ENCODE peak calls at places on chromosomes 3 and 15, in ten cellular contexts. U is stimulated activated CD4-positive, alpha-beta T cell treated with anti-CD3 and anti-CD28 coated beads, TNF-alpha, amount 100 ng/mL, for 1 hour; V is WTC11; G is mucosa of gallbladder; B is stimulated activated CD8-positive, alpha-beta memory T cell treated with anti-CD3 and anti-CD28 coated beads, Interleukin-4, amount 100 ng/mL, for 24 hours; O is neuronal stem cell; W is fibroblast of mammary gland; C is nucleus accumbens; K is H4; T is activated CD8-positive, alpha-beta memory T cell treated with anti-CD3 and anti-CD28 coated beads, Interleukin-2, amount 50 U/mL, for 4 hours. D is an unnamed sample.
A peak's percentile ranks its signal among the peaks of the same experiment; 100 is the strongest.

GRCh38 chr15:40441736-40442531 is 1.2 kb downstream of the BAHD1 start:
- DNase-seq in U (no peak), V (peak; percentile 38), G (no peak), B (no peak), O (no peak), W (no peak), C (peak; percentile 33), K (no peak), T (peak; percentile 42), D (no peak)

GRCh38 chr15:73598540-73599195 is 34.5 kb downstream of the NPTN start:
- DNase-seq in U (no peak), V (no peak), G (no peak), B (no peak), O (no peak), W (peak; percentile 76), C (no peak), K (no peak), T (no peak), D (no peak)

GRCh38 chr15:60973637-60974415 is 255.3 kb downstream of the RORA start:
- DNase-seq in U (no peak), V (no peak), G (no peak), B (no peak), O (peak; percentile 23), W (peak; percentile 87), C (no peak), K (no peak), T (no peak), D (no peak)

GRCh38 chr3:125212509-125213372 is at the start of gene SLC12A8:
- DNase-seq in U (no peak), V (peak; percentile 49), G (no peak), B (no peak), O (no peak), W (no peak), C (no peak), K (no peak), T (peak; percentile 25), D (no peak)

GRCh38 chr3:34175636-34176186 is 377.3 kb downstream of the PDCD6IP start:
- DNase-seq in U (no peak), V (no peak), G (no peak), B (no peak), O (no peak), W (no peak), C (no peak), K (no peak), T (no peak), D (no peak)

GRCh38 chr3:126259411-126260391 is 79.3 kb upstream of the ALDH1L1 start:
- DNase-seq in U (no peak), V (peak; percentile 73), G (peak; percentile 53), B (no peak), O (no peak), W (peak; percentile 35), C (peak; percentile 66), K (no peak), T (no peak), D (no peak)

GRCh38 chr3:10365791-10366190 is 44.9 kb upstream of the SEC13 start:
- DNase-seq in U (no peak), V (no peak), G (no peak), B (no peak), O (no peak), W (peak; percentile 48), C (no peak), K (no peak), T (no peak), D (no peak)

GRCh38 chr3:76723366-76723765 is 316.5 kb upstream of the ROBO2 start:
- DNase-seq in U (no peak), V (no peak), G (no peak), B (no peak), O (no peak), W (no peak), C (no peak), K (no peak), T (no peak), D (no peak)

GRCh38 chr3:156718622-156719300 is 44.4 kb downstream of the TIPARP start:
- DNase-seq in U (no peak), V (no peak), G (no peak), B (no peak), O (no peak), W (no peak), C (no peak), K (no peak), T (no peak), D (no peak)

GRCh38 chr3:194711913-194712312 is 26.2 kb downstream of the FAM43A start:
- DNase-seq in U (no peak), V (no peak), G (no peak), B (no peak), O (no peak), W (peak; percentile 82), C (no peak), K (peak; percentile 97), T (no peak), D (no peak)

GRCh38 chr3:142056656-142057330 is 92.6 kb downstream of the TFDP2 start:
- DNase-seq in U (no peak), V (no peak), G (no peak), B (no peak), O (no peak), W (no peak), C (no peak), K (no peak), T (no peak), D (no peak)

GRCh38 chr15:34241376-34242350 is 16.8 kb downstream of the EMC4 start:
- DNase-seq in U (no peak), V (no peak), G (peak; percentile 26), B (no peak), O (no peak), W (peak; percentile 64), C (no peak), K (no peak), T (peak; percentile 29), D (no peak)

GRCh38 chr3:37787027-37787868 is 74.4 kb upstream of the CTDSPL start:
- DNase-seq in U (no peak), V (no peak), G (no peak), B (no peak), O (no peak), W (no peak), C (no peak), K (no peak), T (no peak), D (no peak)

GRCh38 chr3:128794788-128795649 is 69.0 kb downstream of the RAB7A start:
- DNase-seq in U (no peak), V (peak; percentile 69), G (peak; percentile 67), B (peak; percentile 35), O (peak; percentile 60), W (peak; percentile 69), C (peak; percentile 28), K (peak; percentile 61), T (peak; percentile 59), D (peak; percentile 33)

GRCh38 chr15:89912145-89912673 is 543 bp downstream of the ARPIN start:
- DNase-seq in U (no peak), V (peak; percentile 42), G (no peak), B (no peak), O (peak; percentile 26), W (peak; percentile 12), C (peak; percentile 19), K (no peak), T (no peak), D (no peak)

GRCh38 chr15:40092416-40093223 is 16.1 kb downstream of the BMF start:
- DNase-seq in U (no peak), V (no peak), G (peak; percentile 75), B (no peak), O (no peak), W (peak; percentile 92), C (no peak), K (peak; percentile 96), T (no peak), D (no peak)

GRCh38 chr3:52444860-52445793 is at the start of gene SEMA3G:
- DNase-seq in U (peak; percentile 58), V (peak; percentile 83), G (peak; percentile 53), B (peak; percentile 68), O (no peak), W (peak; percentile 26), C (no peak), K (peak; percentile 58), T (peak; percentile 61), D (peak; percentile 57)

GRCh38 chr3:115217678-115218451 is 70.8 kb upstream of the ZBTB20 start:
- DNase-seq in U (no peak), V (peak; percentile 20), G (peak; percentile 18), B (no peak), O (peak; percentile 39), W (peak; percentile 79), C (no peak), K (peak; percentile 88), T (no peak), D (no peak)

GRCh38 chr3:194277547-194278091 is 73.5 kb downstream of the CPN2 start:
- DNase-seq in U (no peak), V (no peak), G (no peak), B (no peak), O (no peak), W (peak; percentile 83), C (peak; percentile 27), K (peak; percentile 79), T (no peak), D (no peak)

GRCh38 chr15:63909819-63910437 is 76.2 kb upstream of the HERC1 start:
- DNase-seq in U (no peak), V (no peak), G (peak; percentile 62), B (no peak), O (no peak), W (peak; percentile 52), C (no peak), K (no peak), T (no peak), D (no peak)

GRCh38 chr15:93349146-93349545 is 260.1 kb upstream of the RGMA start:
- DNase-seq in U (no peak), V (no peak), G (no peak), B (no peak), O (peak; percentile 67), W (no peak), C (no peak), K (no peak), T (no peak), D (no peak)

GRCh38 chr3:43997788-43998373 is 243.8 kb upstream of the TOPAZ1 start:
- DNase-seq in U (no peak), V (peak; percentile 48), G (no peak), B (no peak), O (no peak), W (peak; percentile 22), C (no peak), K (no peak), T (no peak), D (no peak)

GRCh38 chr3:127373701-127374625 is 86.1 kb upstream of the PRR20G start:
- DNase-seq in U (no peak), V (peak; percentile 79), G (no peak), B (no peak), O (no peak), W (peak; percentile 5), C (no peak), K (no peak), T (no peak), D (no peak)

GRCh38 chr3:17133637-17134545 is 249.1 kb downstream of the PLCL2 start:
- DNase-seq in U (no peak), V (no peak), G (no peak), B (no peak), O (no peak), W (peak; percentile 35), C (no peak), K (no peak), T (no peak), D (no peak)

GRCh38 chr15:59689626-59690236 is 611 bp upstream of the BNIP2 start:
- DNase-seq in U (peak; percentile 23), V (peak; percentile 77), G (peak; percentile 86), B (peak; percentile 29), O (peak; percentile 33), W (peak; percentile 68), C (peak; percentile 35), K (peak; percentile 60), T (peak; percentile 57), D (peak; percentile 19)

GRCh38 chr3:11377726-11378125 is 105.5 kb downstream of the ATG7 start:
- DNase-seq in U (no peak), V (no peak), G (no peak), B (no peak), O (no peak), W (no peak), C (no peak), K (no peak), T (no peak), D (no peak)

GRCh38 chr15:99361541-99362185 is 110.4 kb downstream of the LRRC28 start:
- DNase-seq in U (no peak), V (no peak), G (no peak), B (no peak), O (no peak), W (peak; percentile 53), C (no peak), K (no peak), T (no peak), D (no peak)

GRCh38 chr3:107235923-107236315 is 141.3 kb upstream of the CCDC54 start:
- DNase-seq in U (no peak), V (no peak), G (peak; percentile 67), B (no peak), O (peak; percentile 66), W (peak; percentile 95), C (peak; percentile 56), K (peak; percentile 83), T (peak; percentile 28), D (peak; percentile 23)

D was measured in activated CD4-positive, CD25-positive, alpha-beta regulatory T cell treated with anti-CD3 and anti-CD28 coated beads, Interleukin-2, amount 50 U/mL, for 16 hours.